ENCODE peak calls at places on chromosomes 11 and 22, in four cellular contexts. M, J, R and N are unnamed samples.

GRCh38 chr11:126329644-126330200 is 25.8 kb upstream of the ST3GAL4 start:
- DNase-seq in M (no peak), J (no peak), R (no peak), N (peak)

GRCh38 chr11:47391077-47391583 is 12.8 kb upstream of the SPI1 start:
- DNase-seq in M (peak), J (no peak), R (no peak), N (peak)

GRCh38 chr11:35567737-35568465 is 42.5 kb upstream of the PAMR1 start:
- DNase-seq in M (no peak), J (no peak), R (peak), N (no peak)

GRCh38 chr11:2653930-2654739 is 45.7 kb downstream of the KCNQ1OT1 start:
- DNase-seq in M (peak), J (no peak), R (no peak), N (no peak)

GRCh38 chr11:8722156-8722555 is 39.6 kb downstream of the RPL27A start:
- DNase-seq in M (no peak), J (peak), R (no peak), N (no peak)

GRCh38 chr11:875203-875602 is 32.6 kb downstream of the TSPAN4 start:
- DNase-seq in M (no peak), J (no peak), R (no peak), N (no peak)

GRCh38 chr22:23144432-23144831 is 845 bp upstream of the RAB36 start:
- DNase-seq in M (no peak), J (no peak), R (no peak), N (no peak)

GRCh38 chr11:64863381-64864060 is 14.9 kb downstream of the EHD1 start:
- DNase-seq in M (no peak), J (no peak), R (no peak), N (no peak)

GRCh38 chr11:65661599-65662246 is 993 bp downstream of the RELA start:
- DNase-seq in M (no peak), J (no peak), R (no peak), N (no peak)

GRCh38 chr11:62921573-62922188 is 518 bp upstream of the CHRM1 start:
- DNase-seq in M (no peak), J (peak), R (peak), N (no peak)

GRCh38 chr11:36433896-36434295 is 76.2 kb downstream of the TRAF6 start:
- DNase-seq in M (no peak), J (no peak), R (no peak), N (no peak)

GRCh38 chr22:30314918-30315317 is 11.8 kb downstream of the TBC1D10A start:
- DNase-seq in M (no peak), J (no peak), R (peak), N (no peak)

GRCh38 chr11:1546077-1546535 is 26.0 kb downstream of the DUSP8 start:
- DNase-seq in M (no peak), J (no peak), R (no peak), N (no peak)

GRCh38 chr11:13261600-13262061 is 16.0 kb upstream of the BMAL1 start:
- DNase-seq in M (no peak), J (peak), R (peak), N (no peak)

GRCh38 chr22:38426628-38427027 is 28.4 kb downstream of the KCNJ4 start:
- DNase-seq in M (no peak), J (no peak), R (no peak), N (no peak)

GRCh38 chr11:90947930-90948329 is 725.1 kb upstream of the CHORDC1 start:
- DNase-seq in M (no peak), J (no peak), R (no peak), N (no peak)